ENCODE peak calls at places on chromosome 4, in seven cellular contexts. R is stomach, O is ascending aorta, Z is psoas muscle, M is astrocyte, G is adrenal gland, F is right atrium auricular region. P is an unnamed sample. For H3K4me1, the result is how much of the 10 kb centered on the place peaks cover.

GRCh38 chr4:16573744-16574143 is 324.7 kb downstream of the LDB2 start:
- DNase-seq in M (peak), Z (no peak), O (no peak), G (peak), R (no peak), F (peak), P (peak)

GRCh38 chr4:76748649-76749048 is 149.3 kb downstream of the SOWAHB start:
- DNase-seq in R (peak), M (no peak), Z (no peak), O (no peak), F (no peak), G (peak), P (peak)

GRCh38 chr4:102569200-102569599 is 68.0 kb downstream of the NFKB1 start:
- DNase-seq in O (no peak), Z (no peak), R (no peak), M (no peak), G (no peak), F (no peak), P (no peak)

GRCh38 chr4:110306363-110306762 is 107.9 kb upstream of the ELOVL6 start:
- DNase-seq in G (no peak), Z (no peak), M (peak), O (no peak), F (no peak), R (no peak), P (no peak)

GRCh38 chr4:170497105-170497504 is 407.3 kb upstream of the AADAT start:
- DNase-seq in G (no peak), F (no peak), M (no peak), R (no peak), O (no peak), Z (no peak), P (peak)

GRCh38 chr4:54657194-54657555 is 582 bp upstream of the KIT start:
- DNase-seq in R (no peak), G (no peak), M (no peak), Z (no peak), F (no peak), O (no peak), P (no peak)

GRCh38 chr4:183936047-183936446 is 30.9 kb downstream of the STOX2 start:
- DNase-seq in R (no peak), F (no peak), M (no peak), O (no peak), Z (no peak), G (no peak), P (no peak)

GRCh38 chr4:3361896-3362295 is 69.1 kb downstream of the RGS12 start:
- DNase-seq in M (no peak), O (no peak), R (peak), F (peak), Z (no peak), G (no peak), P (no peak)

GRCh38 chr4:74855879-74856278 is 61.6 kb upstream of the BTC start:
- DNase-seq in M (peak), Z (no peak), R (no peak), G (no peak), O (no peak), F (no peak), P (no peak)

GRCh38 chr4:41976775-41977516 is 4.6 kb upstream of the DCAF4L1 start:
- DNase-seq in G (no peak), R (no peak), F (no peak), M (no peak), Z (no peak), O (no peak), P (no peak)

GRCh38 chr4:151031831-151032605 is 16.9 kb upstream of the LRBA start:
- DNase-seq in M (peak), F (no peak), R (no peak), Z (no peak), O (no peak), G (no peak), P (no peak)

GRCh38 chr4:99811850-99812249 is 4.8 kb upstream of the DAPP1 start:
- DNase-seq in Z (no peak), F (no peak), M (no peak), G (peak), R (no peak), O (no peak), P (peak)

GRCh38 chr4:76016383-76016782 is 6.9 kb downstream of the CXCL10 start:
- DNase-seq in O (no peak), R (no peak), M (no peak), F (no peak), Z (no peak), G (no peak), P (peak)

GRCh38 chr4:149493492-149493891 is 322.2 kb downstream of the IQCM start:
- DNase-seq in O (no peak), Z (no peak), R (no peak), M (peak), F (no peak), G (no peak), P (no peak)

GRCh38 chr4:183984561-183984960 is 79.5 kb downstream of the STOX2 start:
- DNase-seq in R (no peak), F (peak), G (no peak), O (no peak), M (no peak), Z (no peak), P (no peak)

GRCh38 chr4:27248829-27249228 is 388.2 kb downstream of the STIM2 start:
- DNase-seq in O (no peak), Z (no peak), G (no peak), F (no peak), R (no peak), M (peak), P (no peak)

GRCh38 chr4:73929285-73929684 is 52.5 kb downstream of the PF4 start:
- DNase-seq in Z (no peak), R (no peak), G (no peak), F (no peak), M (no peak), O (no peak), P (no peak)

GRCh38 chr4:11011249-11011648 is 326.7 kb upstream of the CLNK start:
- DNase-seq in O (no peak), M (no peak), Z (no peak), R (no peak), F (no peak), G (no peak), P (no peak)

GRCh38 chr4:61532324-61532723 is 332.2 kb downstream of the ADGRL3 start:
- DNase-seq in Z (no peak), R (no peak), F (no peak), O (no peak), G (peak), M (peak), P (no peak)

GRCh38 chr4:7842384-7843279 is 97.0 kb downstream of the AFAP1 start:
- DNase-seq in F (peak), O (peak), R (no peak), M (peak), G (peak), Z (peak), P (no peak)

GRCh38 chr4:88077911-88078310 is 70.5 kb downstream of the PKD2 start:
- DNase-seq in G (no peak), R (no peak), Z (no peak), O (no peak), F (no peak), M (peak), P (no peak)

GRCh38 chr4:73698217-73698616 is 42.2 kb upstream of the CXCL8 start:
- DNase-seq in G (peak), Z (no peak), O (no peak), M (peak), F (no peak), R (no peak), P (peak)

GRCh38 chr4:14254252-14254651 is 626.7 kb upstream of the BOD1L1 start:
- DNase-seq in G (peak), Z (peak), M (peak), F (no peak), R (peak), O (no peak), P (peak)
- TF ChIP-seq CTCF in G (peak), Z (peak), M (peak), F (peak), R (peak), O (no peak), P (peak)

GRCh38 chr4:40206421-40206820 is 9.6 kb downstream of the RHOH start:
- DNase-seq in O (no peak), F (no peak), M (no peak), R (no peak), Z (no peak), G (no peak), P (no peak)
- H3K4me1 ChIP-seq in O (under half), F (under half), M (under half), R (under half), Z (under half), G (under half), P (under half)

GRCh38 chr4:46648088-46648744 is 258.3 kb upstream of the GABRA2 start:
- DNase-seq in F (no peak), O (no peak), R (no peak), G (no peak), Z (no peak), M (no peak), P (no peak)
- TF ChIP-seq CTCF in F (no peak), O (no peak), R (no peak), G (no peak), Z (no peak), M (peak), P (no peak)

DNA sequence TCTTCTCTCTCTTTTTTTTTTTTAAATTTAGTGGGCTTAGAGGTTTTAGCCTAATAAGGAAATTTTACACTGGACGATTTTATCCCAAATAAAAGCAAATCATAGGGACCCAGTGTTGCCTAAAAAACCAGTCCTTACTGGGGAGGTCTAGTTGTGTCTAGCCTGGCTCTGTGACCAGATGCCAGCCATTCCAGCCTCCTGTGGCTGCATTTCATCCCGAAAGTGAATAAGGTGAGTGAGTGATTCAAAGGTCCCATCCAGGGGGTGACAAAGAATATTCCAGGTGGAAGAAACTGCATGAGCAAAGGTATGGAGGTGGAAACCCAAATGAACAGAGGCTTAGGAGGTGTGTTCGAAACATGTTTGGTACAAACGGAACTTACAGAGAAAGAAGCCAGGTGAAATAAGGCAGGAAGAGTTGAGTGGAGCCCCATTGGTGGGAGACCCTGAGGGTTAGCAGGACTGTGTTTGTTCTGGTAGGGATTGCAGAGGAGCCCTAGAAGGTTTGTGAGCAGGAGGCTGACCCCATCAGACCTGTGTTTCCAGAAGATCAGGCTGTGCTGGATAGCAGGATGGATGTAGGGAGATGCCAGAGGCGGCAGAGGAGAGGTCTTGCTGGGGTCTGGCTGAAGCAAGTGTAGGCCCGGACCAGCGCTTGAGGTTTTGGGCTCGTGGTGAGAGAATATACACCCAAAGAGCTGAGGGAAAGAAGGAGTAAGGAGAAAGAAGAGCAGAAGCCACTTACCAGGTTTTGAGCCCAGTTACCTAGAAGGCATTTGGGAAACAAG is 31.6 kb downstream of the PTTG2 start:
- DNase-seq in F (no peak), R (no peak), O (no peak), G (no peak), M (no peak), Z (no peak), P (no peak)
- H3K4me1 ChIP-seq in F (under half), R (under half), O (under half), G (under half), M (under half), Z (under half), P (under half)

GRCh38 chr4:39259571-39260330 is 77.4 kb downstream of the WDR19 start:
- DNase-seq in R (no peak), Z (no peak), M (peak), G (no peak), F (no peak), O (no peak), P (no peak)

GRCh38 chr4:39256436-39256835 is 74.1 kb downstream of the WDR19 start:
- DNase-seq in G (no peak), Z (no peak), F (no peak), R (no peak), M (peak), O (no peak), P (no peak)

GRCh38 chr4:39255916-39256315 is 73.6 kb downstream of the WDR19 start:
- DNase-seq in Z (no peak), F (no peak), M (peak), O (no peak), G (no peak), R (no peak), P (no peak)

DNA sequence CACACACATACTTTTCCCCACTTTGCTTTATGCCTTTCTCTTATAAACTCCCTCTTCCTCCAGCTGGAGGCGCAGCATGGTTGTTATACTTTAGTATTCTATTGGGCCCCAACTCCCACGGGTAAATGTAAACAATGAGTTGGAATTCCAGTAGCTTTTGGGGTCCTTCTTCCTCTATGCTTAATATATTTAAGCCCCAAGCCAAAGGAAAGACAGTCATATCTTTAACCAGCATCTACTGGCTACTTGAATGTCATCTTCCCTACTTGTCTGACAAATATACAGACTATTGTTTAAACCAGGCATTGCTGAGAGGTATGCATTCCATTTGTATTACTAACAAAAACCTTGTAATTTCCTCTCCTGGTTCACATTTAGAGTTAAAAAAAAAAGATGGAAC is 72.9 kb downstream of the WDR19 start:
- DNase-seq in G (no peak), Z (no peak), R (no peak), M (peak), F (no peak), O (no peak), P (no peak)
- TF ChIP-seq CTCF in G (no peak), Z (no peak), R (no peak), M (no peak), F (no peak), O (no peak), P (no peak)

DNA sequence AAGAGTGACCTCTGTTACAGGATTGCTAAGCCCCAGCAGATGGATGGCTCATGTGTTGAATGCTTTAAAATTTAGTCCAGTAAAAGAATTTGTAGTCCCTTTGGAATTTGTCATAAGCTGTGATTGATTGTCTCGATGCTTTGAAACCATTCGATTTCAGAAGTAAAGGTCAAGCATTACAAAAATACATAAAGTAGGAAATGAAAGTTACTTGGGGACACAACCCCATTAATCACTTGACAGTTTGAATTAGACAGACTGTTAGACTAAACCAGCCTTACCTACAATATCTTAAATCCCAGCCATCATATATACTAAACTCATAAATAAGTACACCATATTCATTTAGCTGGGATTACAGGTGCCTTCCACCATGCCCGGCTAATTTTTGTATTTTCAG is 6.6 kb downstream of the REST start:
- DNase-seq in F (no peak), M (no peak), G (no peak), O (no peak), R (no peak), Z (no peak), P (no peak)
- H3K4me1 ChIP-seq in F (under half), M (under half), G (under half), O (under half), R (under half), Z (under half), P (half or more)

DNA sequence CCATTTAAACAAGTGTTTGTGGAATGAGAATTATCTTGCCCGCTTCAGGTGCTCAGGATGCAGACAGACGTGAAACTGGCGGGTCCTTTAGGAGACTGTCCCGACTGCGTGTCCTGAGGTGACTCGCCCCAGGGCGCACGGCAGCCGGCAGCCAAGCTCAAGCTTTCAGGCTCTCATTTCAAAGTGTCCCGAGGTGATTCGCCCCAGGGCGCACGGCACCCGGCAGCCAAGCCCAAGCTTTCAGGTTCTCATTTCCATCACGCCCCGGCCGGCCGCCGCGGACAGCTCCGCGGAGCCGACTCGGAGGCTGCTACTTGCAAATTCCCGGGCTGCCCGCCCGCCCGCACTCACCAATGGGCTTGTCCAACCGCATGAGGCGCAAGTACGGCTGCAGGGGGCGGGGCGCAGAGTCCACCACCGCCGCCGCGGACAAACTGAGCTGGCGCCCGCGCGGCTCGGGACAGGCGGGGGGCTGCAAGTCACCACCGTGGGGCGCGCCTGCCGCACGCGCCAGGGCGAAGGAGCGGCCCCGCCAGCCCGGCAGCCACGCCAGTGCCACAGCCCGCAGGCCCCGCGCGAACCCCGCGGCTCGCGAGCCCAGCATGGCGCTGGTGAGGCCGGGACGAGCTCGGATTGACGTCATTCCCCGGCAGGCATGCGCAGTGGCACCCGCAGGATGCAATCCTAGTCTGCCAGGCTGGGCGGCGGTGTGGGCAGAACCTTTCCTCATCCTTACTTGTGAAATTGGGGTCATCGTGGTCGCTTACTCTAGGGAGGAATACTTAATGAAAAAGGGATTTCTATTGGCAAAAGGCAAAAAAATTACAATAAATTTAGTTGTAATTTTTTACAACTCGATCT is at the start of gene COQ2:
- DNase-seq in O (peak), G (peak), Z (peak), R (peak), F (peak), M (peak), P (peak)
- TF ChIP-seq CTCF in O (peak), G (peak), Z (peak), R (no peak), F (no peak), M (no peak), P (no peak)

DNA sequence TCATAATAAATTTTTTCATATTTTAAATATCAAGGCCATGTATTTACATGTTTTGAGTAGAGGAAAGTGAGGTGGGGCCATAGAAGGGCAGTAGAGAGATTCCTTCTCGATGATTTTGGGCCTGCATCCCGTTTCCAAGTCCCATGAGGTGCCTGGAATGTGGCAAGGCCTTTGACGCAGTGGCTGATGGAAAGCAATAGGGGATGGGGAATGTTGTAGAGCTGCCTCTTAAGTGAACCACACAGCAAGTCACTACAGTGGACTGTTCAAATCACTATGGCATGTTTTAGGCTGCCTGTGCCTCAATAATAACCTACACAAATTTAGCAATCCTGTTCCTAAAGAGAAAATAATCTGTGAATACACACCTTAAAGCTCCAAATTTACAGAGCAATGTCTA is 48.3 kb downstream of the ANXA5 start:
- DNase-seq in F (no peak), G (no peak), Z (no peak), R (no peak), M (no peak), O (no peak), P (no peak)
- H3K4me1 ChIP-seq in F (under half), G (under half), Z (under half), R (under half), M (under half), O (under half), P (under half)